ENCODE peak calls at places on chromosomes 4 and X, in seven cellular contexts. M is B cell; O is H4; R is choroid plexus epithelial cell; V is endothelial cell; Z is activated CD8-positive, alpha-beta memory T cell treated with anti-CD3 and anti-CD28 coated beads, Interleukin-2, amount 50 U/mL, for 4 hours; W is HEK293T. F is an unnamed sample.

GRCh38 chr4:16544251-16544721 is 318.0 kb upstream of the TAPT1 start:
- DNase-seq in M (no peak), O (no peak), R (no peak), V (no peak), Z (no peak), W (no peak), F (no peak)

GRCh38 chr4:92339671-92340070 is 35.9 kb downstream of the GRID2 start:
- DNase-seq in M (no peak), O (peak), R (peak), V (no peak), Z (no peak), W (no peak), F (no peak)

GRCh38 chrX:131633285-131633917 is 89.5 kb downstream of the OR13H1 start:
- DNase-seq in M (no peak), O (peak), R (peak), V (peak), Z (peak), W (peak), F (peak)

GRCh38 chrX:33211356-33212254 is at the start of gene DMD:
- DNase-seq in M (no peak), O (peak), R (peak), V (no peak), Z (no peak), W (no peak), F (no peak)

GRCh38 chrX:40402771-40403533 is 177.8 kb upstream of the ATP6AP2 start:
- DNase-seq in M (no peak), O (peak), R (peak), V (no peak), Z (no peak), W (no peak), F (peak)

GRCh38 chr4:54558889-54559682 is 98.7 kb upstream of the KIT start:
- DNase-seq in M (no peak), O (no peak), R (no peak), V (no peak), Z (no peak), W (no peak), F (no peak)

GRCh38 chrX:40130207-40130606 is 32.4 kb upstream of the BCOR start:
- DNase-seq in M (no peak), O (peak), R (peak), V (no peak), Z (no peak), W (no peak), F (no peak)

GRCh38 chr4:126899382-126899801 is 733.4 kb upstream of the INTU start:
- DNase-seq in M (no peak), O (peak), R (peak), V (no peak), Z (no peak), W (no peak), F (peak)

F was measured in adipocyte.